ENCODE peak calls at places on chromosome 19, in nine cellular contexts. O, G, K, T, D, N, Q, X and M are unnamed samples.

GRCh38 chr19:4326837-4327251 is 11.8 kb downstream of the STAP2 start:
- DNase-seq in O (no peak), G (no peak), K (no peak), T (no peak), D (no peak), N (no peak), Q (no peak), X (no peak), M (no peak)

GRCh38 chr19:19514881-19515763 is at the start of gene TSSK6:
- DNase-seq in O (no peak), G (peak; percentile 53), K (no peak), T (no peak), D (no peak), N (no peak), Q (no peak), X (no peak), M (no peak)

GRCh38 chr19:32864318-32865007 is 5.1 kb downstream of the SLC7A9 start:
- DNase-seq in O (no peak), G (no peak), K (no peak), T (no peak), D (no peak), N (no peak), Q (no peak), X (no peak), M (no peak)

GRCh38 chr19:48965806-48966540 is 864 bp downstream of the FTL start:
- DNase-seq in O (peak; percentile 90), G (peak; percentile 83), K (peak; percentile 87), T (peak; percentile 84), D (peak; percentile 89), N (peak; percentile 85), Q (peak; percentile 92), X (peak; percentile 76), M (peak; percentile 85)

GRCh38 chr19:58229255-58229639 is 533 bp downstream of the ZNF544 start:
- DNase-seq in O (no peak), G (peak; percentile 40), K (peak; percentile 31), T (peak; percentile 14), D (no peak), N (no peak), Q (no peak), X (no peak), M (peak; percentile 9)

GRCh38 chr19:10390652-10391286 is 10.4 kb upstream of the TYK2 start:
- DNase-seq in O (peak; percentile 75), G (peak; percentile 56), K (peak; percentile 74), T (peak; percentile 56), D (no peak), N (peak; percentile 67), Q (peak; percentile 74), X (peak; percentile 63), M (peak; percentile 56)

GRCh38 chr19:14746891-14747290 is 31.5 kb downstream of the ADGRE2 start:
- DNase-seq in O (peak; percentile 8), G (no peak), K (no peak), T (no peak), D (no peak), N (no peak), Q (no peak), X (no peak), M (no peak)

GRCh38 chr19:663682-664117 is 686 bp upstream of the RNF126 start:
- DNase-seq in O (no peak), G (no peak), K (no peak), T (no peak), D (no peak), N (no peak), Q (no peak), X (no peak), M (no peak)

GRCh38 chr19:9945319-9945966 is 9.1 kb upstream of the OLFM2 start:
- DNase-seq in O (no peak), G (peak; percentile 99), K (no peak), T (no peak), D (no peak), N (peak; percentile 96), Q (peak; percentile 93), X (peak; percentile 100), M (no peak)

GRCh38 chr19:52507266-52507665 is 20.2 kb upstream of the ZNF808 start:
- DNase-seq in O (no peak), G (peak; percentile 48), K (no peak), T (no peak), D (no peak), N (no peak), Q (no peak), X (no peak), M (no peak)

GRCh38 chr19:29676586-29676985 is 11.3 kb downstream of the PLEKHF1 start:
- DNase-seq in O (no peak), G (no peak), K (no peak), T (no peak), D (no peak), N (no peak), Q (no peak), X (no peak), M (no peak)

GRCh38 chr19:52492991-52493470 is 34.4 kb upstream of the ZNF808 start:
- DNase-seq in O (no peak), G (no peak), K (no peak), T (no peak), D (no peak), N (no peak), Q (no peak), X (no peak), M (no peak)

GRCh38 chr19:5850189-5850588 is 1.1 kb downstream of the FUT3 start:
- DNase-seq in O (no peak), G (no peak), K (no peak), T (no peak), D (no peak), N (no peak), Q (no peak), X (no peak), M (no peak)

GRCh38 chr19:4474504-4475136 is 2.5 kb downstream of the HDGFL2 start:
- DNase-seq in O (no peak), G (no peak), K (no peak), T (no peak), D (no peak), N (no peak), Q (no peak), X (peak; percentile 56), M (no peak)

GRCh38 chr19:47210689-47211316 is 20.2 kb downstream of the BBC3 start:
- DNase-seq in O (peak; percentile 92), G (peak; percentile 75), K (peak; percentile 88), T (peak; percentile 67), D (peak; percentile 38), N (peak; percentile 79), Q (peak; percentile 92), X (peak; percentile 81), M (peak; percentile 68)

GRCh38 chr19:4967738-4968461 is 1.0 kb upstream of the KDM4B start:
- DNase-seq in O (no peak), G (peak; percentile 64), K (no peak), T (no peak), D (no peak), N (peak; percentile 49), Q (no peak), X (peak; percentile 51), M (no peak)

GRCh38 chr19:6379744-6380143 is 4.0 kb upstream of the PSPN start:
- DNase-seq in O (no peak), G (no peak), K (no peak), T (no peak), D (no peak), N (no peak), Q (no peak), X (no peak), M (no peak)

GRCh38 chr19:43525836-43526771 is 897 bp downstream of the ETHE1 start:
- DNase-seq in O (peak; percentile 20), G (no peak), K (peak; percentile 48), T (no peak), D (no peak), N (no peak), Q (peak; percentile 43), X (no peak), M (no peak)

GRCh38 chr19:55305491-55305890 is 19.6 kb downstream of the TMEM150B start:
- DNase-seq in O (peak; percentile 45), G (peak; percentile 32), K (peak; percentile 56), T (peak; percentile 32), D (no peak), N (no peak), Q (peak; percentile 42), X (peak; percentile 22), M (peak; percentile 48)

GRCh38 chr19:47228937-47229673 is 1.9 kb downstream of the BBC3 start:
- DNase-seq in O (peak; percentile 60), G (peak; percentile 36), K (no peak), T (peak; percentile 55), D (peak; percentile 38), N (no peak), Q (peak; percentile 45), X (peak; percentile 57), M (peak; percentile 49)

GRCh38 chr19:10776900-10777650 is 58.9 kb downstream of the TMED1 start:
- DNase-seq in O (no peak), G (no peak), K (no peak), T (no peak), D (peak; percentile 44), N (no peak), Q (no peak), X (no peak), M (no peak)

GRCh38 chr19:42254083-42254849 is 662 bp downstream of the ERF start:
- DNase-seq in O (peak; percentile 64), G (peak; percentile 61), K (peak; percentile 76), T (peak; percentile 76), D (peak; percentile 81), N (peak; percentile 60), Q (peak; percentile 74), X (no peak), M (peak; percentile 79)

GRCh38 chr19:2532252-2533071 is 56.5 kb downstream of the GADD45B start:
- DNase-seq in O (no peak), G (peak; percentile 85), K (no peak), T (no peak), D (no peak), N (peak; percentile 68), Q (no peak), X (peak; percentile 96), M (no peak)

GRCh38 chr19:49929121-49929610 is at the start of the genes ATF5 and NUP62:
- DNase-seq in O (peak; percentile 88), G (peak; percentile 85), K (peak; percentile 96), T (peak; percentile 91), D (peak; percentile 93), N (peak; percentile 87), Q (peak; percentile 85), X (peak; percentile 72), M (peak; percentile 89)

GRCh38 chr19:18000981-18001836 is 6.8 kb upstream of the ARRDC2 start:
- DNase-seq in O (peak; percentile 91), G (peak; percentile 89), K (peak; percentile 83), T (peak; percentile 98), D (peak; percentile 91), N (peak; percentile 87), Q (peak; percentile 97), X (peak; percentile 81), M (peak; percentile 98)